ENCODE peak calls at places on chromosomes 16 and 17, in four cellular contexts. G, P, N and L are unnamed samples.

GRCh38 chr16:3665508-3665907 is 11.0 kb downstream of the DNASE1 start:
- DNase-seq in G (no peak), P (no peak), N (no peak), L (no peak)

GRCh38 chr17:64343833-64344637 is 46.6 kb downstream of the PECAM1 start:
- DNase-seq in G (no peak), P (no peak), N (peak; percentile 57), L (peak; percentile 83)

GRCh38 chr17:72165202-72165972 is 44.6 kb downstream of the SOX9 start:
- DNase-seq in G (no peak), P (no peak), N (no peak), L (no peak)

GRCh38 chr17:82105882-82106696 is 8.1 kb upstream of the FASN start:
- DNase-seq in G (peak; percentile 78), P (no peak), N (peak; percentile 71), L (peak; percentile 98)

GRCh38 chr16:35188288-35189155 is 1729.1 kb downstream of the TP53TG3F start:
- DNase-seq in G (no peak), P (no peak), N (no peak), L (no peak)

GRCh38 chr16:76800196-76800595 is 390.8 kb upstream of the MON1B start:
- DNase-seq in G (no peak), P (no peak), N (no peak), L (no peak)

GRCh38 chr16:7086842-7087616 is 245.6 kb upstream of the RBFOX1 start:
- DNase-seq in G (no peak), P (no peak), N (peak; percentile 12), L (peak; percentile 93)

GRCh38 chr17:73311781-73312641 is at the start of gene CDC42EP4:
- DNase-seq in G (peak; percentile 97), P (no peak), N (peak; percentile 97), L (peak; percentile 97)

GRCh38 chr17:17767497-17768286 is 69.1 kb downstream of the SREBF1 start:
- DNase-seq in G (no peak), P (no peak), N (no peak), L (no peak)

GRCh38 chr16:66673691-66674090 is 22.9 kb downstream of the CMTM4 start:
- DNase-seq in G (no peak), P (no peak), N (no peak), L (no peak)

GRCh38 chr17:41549596-41550039 is 21.5 kb upstream of the KRT19 start:
- DNase-seq in G (no peak), P (no peak), N (no peak), L (no peak)

GRCh38 chr17:73976676-73977521 is 226.6 kb upstream of the RPL38 start:
- DNase-seq in G (no peak), P (no peak), N (no peak), L (peak; percentile 44)

GRCh38 chr16:10888320-10888937 is 11.4 kb downstream of the CIITA start:
- DNase-seq in G (no peak), P (no peak), N (no peak), L (no peak)

GRCh38 chr16:1167276-1168107 is 14.6 kb downstream of the CACNA1H start:
- DNase-seq in G (no peak), P (no peak), N (peak; percentile 87), L (peak; percentile 64)

GRCh38 chr17:11372692-11373091 is 131.7 kb downstream of the SHISA6 start:
- DNase-seq in G (no peak), P (no peak), N (no peak), L (no peak)

GRCh38 chr17:19447085-19447583 is 36.1 kb downstream of the RNF112 start:
- DNase-seq in G (peak; percentile 77), P (peak; percentile 69), N (peak; percentile 82), L (peak; percentile 87)

GRCh38 chr16:27245276-27246231 is 23.0 kb downstream of the NSMCE1 start:
- DNase-seq in G (no peak), P (no peak), N (no peak), L (no peak)

GRCh38 chr17:17305282-17305801 is 2.2 kb downstream of the NT5M start:
- DNase-seq in G (no peak), P (no peak), N (no peak), L (peak; percentile 95)

GRCh38 chr16:65845466-65846209 is 520.9 kb upstream of the CDH5 start:
- DNase-seq in G (no peak), P (no peak), N (no peak), L (no peak)

GRCh38 chr16:23506606-23506994 is 3.7 kb downstream of the GGA2 start:
- DNase-seq in G (no peak), P (no peak), N (no peak), L (no peak)
- H3K27ac ChIP-seq in G (no peak overlapping the region), P (no peak overlapping the region), N (no peak overlapping the region), L (no peak overlapping the region)

DNA sequence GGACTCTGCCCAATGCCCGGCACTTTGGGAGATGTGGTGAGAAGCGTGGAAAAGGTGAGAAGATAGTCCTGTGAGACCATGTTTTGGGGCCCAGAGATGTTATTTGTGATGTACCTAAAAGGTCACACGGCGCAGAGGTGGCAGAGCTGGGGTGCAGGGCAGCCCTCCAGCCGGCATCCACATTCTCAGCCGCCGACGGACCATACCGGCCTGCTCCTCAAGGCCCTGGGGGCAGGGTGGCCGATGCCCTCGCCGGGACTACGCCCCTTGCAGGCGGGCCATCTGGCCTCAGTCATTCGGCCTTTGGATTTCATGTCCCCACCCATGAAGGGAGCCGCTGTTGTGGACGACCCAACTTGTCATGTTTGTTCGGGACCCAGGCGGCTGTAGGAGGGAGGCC is 131.4 kb upstream of the GSE1 start:
- DNase-seq in G (no peak), P (no peak), N (no peak), L (no peak)
- H3K4me3 ChIP-seq in G (no peak overlapping the region), P (no peak overlapping the region), N (no peak overlapping the region), L (no peak overlapping the region)

GRCh38 chr16:87203060-87203656 is 114.0 kb downstream of the C16orf95 start:
- DNase-seq in G (no peak), P (peak; percentile 43), N (no peak), L (peak; percentile 66)

GRCh38 chr16:87200637-87201036 is 116.6 kb downstream of the C16orf95 start:
- DNase-seq in G (no peak), P (no peak), N (no peak), L (no peak)

GRCh38 chr16:87201052-87201451 is 116.1 kb downstream of the C16orf95 start:
- DNase-seq in G (no peak), P (no peak), N (peak; percentile 37), L (peak; percentile 53)

GRCh38 chr16:87201777-87202176 is 115.4 kb downstream of the C16orf95 start:
- DNase-seq in G (no peak), P (no peak), N (no peak), L (no peak)

DNA sequence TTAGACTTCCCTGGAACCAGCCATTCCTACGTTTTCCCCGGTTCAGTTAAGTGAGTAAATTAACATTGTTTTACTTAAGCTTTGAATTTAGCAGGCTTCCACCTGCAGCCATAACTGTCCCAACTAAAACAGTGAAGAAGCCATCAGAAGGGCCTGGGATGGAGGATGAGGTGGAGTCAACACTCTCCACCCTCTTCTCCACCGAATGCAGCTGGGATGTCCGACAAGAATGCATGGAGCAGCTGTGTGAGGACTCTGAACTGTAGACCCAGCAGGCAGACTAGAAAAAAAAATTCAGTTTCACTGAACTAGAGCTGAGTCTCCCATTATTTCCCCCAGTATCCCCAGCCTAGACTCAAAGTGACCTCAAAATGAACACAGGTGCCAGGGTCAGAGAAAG is 114.8 kb downstream of the C16orf95 start:
- DNase-seq in G (no peak), P (no peak), N (no peak), L (no peak)
- H3K27ac ChIP-seq in G (no peak overlapping the region), P (no peak overlapping the region), N (no peak overlapping the region), L (no peak overlapping the region)

GRCh38 chr16:73047536-73048291 is at the start of gene ZFHX3:
- DNase-seq in G (peak; percentile 86), P (no peak), N (peak; percentile 87), L (peak; percentile 57)
- H3K4me3 ChIP-seq in G (peak within 1 kb of the TSS; percentile 86), P (peak within 1 kb of the TSS; percentile 57), N (peak within 1 kb of the TSS; percentile 45), L (peak within 1 kb of the TSS; percentile 89)